ENCODE peak calls at places on chromosome 9, in eight cellular contexts. One of them, this sample, is unnamed.

GRCh38 chr9:92406506-92406905 is 2.1 kb upstream of the OGN start:
- DNase-seq in G401: no peak
- DNase-seq in OCI-M1: peak; percentile 82
- DNase-seq in occipital lobe: no peak
- DNase-seq in lung: peak; percentile 31
- DNase-seq in activated naive CD4-positive, alpha-beta T cell: no peak
- DNase-seq in activated CD4-positive, alpha-beta T cell treated with anti-CD3 and anti-CD28 coated beads for 24 hours: no peak
- DNase-seq in NCI-H526: no peak
- DNase-seq in this sample: no peak

GRCh38 chr9:124771867-124772621 is 933 bp upstream of the NR6A1 start:
- DNase-seq in activated naive CD4-positive, alpha-beta T cell: no peak
- DNase-seq in NCI-H526: peak; percentile 41
- DNase-seq in OCI-M1: peak; percentile 84
- DNase-seq in G401: peak; percentile 71
- DNase-seq in occipital lobe: peak; percentile 33
- DNase-seq in activated CD4-positive, alpha-beta T cell treated with anti-CD3 and anti-CD28 coated beads for 24 hours: peak; percentile 19
- DNase-seq in lung: peak; percentile 69
- DNase-seq in this sample: no peak

GRCh38 chr9:122806661-122807060 is 6.7 kb downstream of the OR1K1 start:
- DNase-seq in OCI-M1: no peak
- DNase-seq in NCI-H526: no peak
- DNase-seq in occipital lobe: no peak
- DNase-seq in lung: no peak
- DNase-seq in activated naive CD4-positive, alpha-beta T cell: no peak
- DNase-seq in activated CD4-positive, alpha-beta T cell treated with anti-CD3 and anti-CD28 coated beads for 24 hours: no peak
- DNase-seq in G401: no peak
- DNase-seq in this sample: no peak

GRCh38 chr9:15115702-15116639 is 191.0 kb downstream of the TTC39B start:
- DNase-seq in OCI-M1: no peak
- DNase-seq in NCI-H526: no peak
- DNase-seq in activated naive CD4-positive, alpha-beta T cell: no peak
- DNase-seq in lung: no peak
- DNase-seq in occipital lobe: no peak
- DNase-seq in activated CD4-positive, alpha-beta T cell treated with anti-CD3 and anti-CD28 coated beads for 24 hours: no peak
- DNase-seq in G401: no peak
- DNase-seq in this sample: no peak

GRCh38 chr9:89022071-89022721 is 30.9 kb downstream of the S1PR3 start:
- DNase-seq in lung: peak; percentile 92
- DNase-seq in occipital lobe: no peak
- DNase-seq in G401: no peak
- DNase-seq in activated CD4-positive, alpha-beta T cell treated with anti-CD3 and anti-CD28 coated beads for 24 hours: no peak
- DNase-seq in activated naive CD4-positive, alpha-beta T cell: no peak
- DNase-seq in NCI-H526: no peak
- DNase-seq in OCI-M1: no peak
- DNase-seq in this sample: peak; percentile 83

GRCh38 chr9:76414656-76415055 is 20.4 kb upstream of the RFK start:
- DNase-seq in OCI-M1: no peak
- DNase-seq in lung: no peak
- DNase-seq in activated naive CD4-positive, alpha-beta T cell: no peak
- DNase-seq in G401: no peak
- DNase-seq in activated CD4-positive, alpha-beta T cell treated with anti-CD3 and anti-CD28 coated beads for 24 hours: no peak
- DNase-seq in NCI-H526: no peak
- DNase-seq in occipital lobe: no peak
- DNase-seq in this sample: peak; percentile 99

GRCh38 chr9:107437716-107438115 is 51.9 kb downstream of the KLF4 start:
- DNase-seq in occipital lobe: no peak
- DNase-seq in NCI-H526: no peak
- DNase-seq in activated naive CD4-positive, alpha-beta T cell: no peak
- DNase-seq in G401: no peak
- DNase-seq in activated CD4-positive, alpha-beta T cell treated with anti-CD3 and anti-CD28 coated beads for 24 hours: no peak
- DNase-seq in OCI-M1: no peak
- DNase-seq in lung: no peak
- DNase-seq in this sample: no peak

GRCh38 chr9:79759460-79759859 is 187.7 kb downstream of the TLE4 start:
- DNase-seq in OCI-M1: no peak
- DNase-seq in G401: no peak
- DNase-seq in activated naive CD4-positive, alpha-beta T cell: no peak
- DNase-seq in activated CD4-positive, alpha-beta T cell treated with anti-CD3 and anti-CD28 coated beads for 24 hours: no peak
- DNase-seq in lung: no peak
- DNase-seq in occipital lobe: no peak
- DNase-seq in NCI-H526: no peak
- DNase-seq in this sample: no peak

GRCh38 chr9:1125741-1126140 is 75.6 kb downstream of the DMRT2 start:
- DNase-seq in NCI-H526: no peak
- DNase-seq in activated CD4-positive, alpha-beta T cell treated with anti-CD3 and anti-CD28 coated beads for 24 hours: no peak
- DNase-seq in lung: no peak
- DNase-seq in activated naive CD4-positive, alpha-beta T cell: no peak
- DNase-seq in G401: no peak
- DNase-seq in OCI-M1: no peak
- DNase-seq in occipital lobe: no peak
- DNase-seq in this sample: no peak

GRCh38 chr9:2158111-2158610 is 143.0 kb downstream of the SMARCA2 start:
- DNase-seq in OCI-M1: peak; percentile 61
- DNase-seq in activated CD4-positive, alpha-beta T cell treated with anti-CD3 and anti-CD28 coated beads for 24 hours: no peak
- DNase-seq in occipital lobe: peak; percentile 6
- DNase-seq in lung: peak; percentile 50
- DNase-seq in NCI-H526: no peak
- DNase-seq in G401: peak; percentile 61
- DNase-seq in activated naive CD4-positive, alpha-beta T cell: no peak
- DNase-seq in this sample: peak; percentile 48

GRCh38 chr9:136686794-136687711 is at the start of gene AGPAT2:
- DNase-seq in occipital lobe: no peak
- DNase-seq in activated CD4-positive, alpha-beta T cell treated with anti-CD3 and anti-CD28 coated beads for 24 hours: peak; percentile 67
- DNase-seq in G401: no peak
- DNase-seq in NCI-H526: no peak
- DNase-seq in activated naive CD4-positive, alpha-beta T cell: no peak
- DNase-seq in lung: peak; percentile 87
- DNase-seq in OCI-M1: peak; percentile 77
- DNase-seq in this sample: no peak

GRCh38 chr9:108047264-108047663 is 557.7 kb upstream of the KLF4 start:
- DNase-seq in G401: no peak
- DNase-seq in occipital lobe: no peak
- DNase-seq in activated naive CD4-positive, alpha-beta T cell: no peak
- DNase-seq in OCI-M1: no peak
- DNase-seq in activated CD4-positive, alpha-beta T cell treated with anti-CD3 and anti-CD28 coated beads for 24 hours: no peak
- DNase-seq in lung: no peak
- DNase-seq in NCI-H526: no peak
- DNase-seq in this sample: no peak

GRCh38 chr9:107137495-107138202 is 145.4 kb upstream of the RAD23B start:
- DNase-seq in activated CD4-positive, alpha-beta T cell treated with anti-CD3 and anti-CD28 coated beads for 24 hours: no peak
- DNase-seq in NCI-H526: no peak
- DNase-seq in occipital lobe: no peak
- DNase-seq in OCI-M1: peak; percentile 29
- DNase-seq in lung: no peak
- DNase-seq in G401: peak; percentile 8
- DNase-seq in activated naive CD4-positive, alpha-beta T cell: no peak
- DNase-seq in this sample: no peak

GRCh38 chr9:37061763-37062162 is 27.7 kb upstream of the PAX5 start:
- DNase-seq in activated naive CD4-positive, alpha-beta T cell: no peak
- DNase-seq in activated CD4-positive, alpha-beta T cell treated with anti-CD3 and anti-CD28 coated beads for 24 hours: no peak
- DNase-seq in NCI-H526: no peak
- DNase-seq in OCI-M1: peak; percentile 10
- DNase-seq in G401: no peak
- DNase-seq in occipital lobe: no peak
- DNase-seq in lung: no peak
- DNase-seq in this sample: no peak

GRCh38 chr9:121735065-121735791 is 83.8 kb downstream of the DAB2IP start:
- DNase-seq in occipital lobe: no peak
- DNase-seq in G401: peak; percentile 59
- DNase-seq in lung: no peak
- DNase-seq in NCI-H526: peak; percentile 10
- DNase-seq in activated naive CD4-positive, alpha-beta T cell: no peak
- DNase-seq in activated CD4-positive, alpha-beta T cell treated with anti-CD3 and anti-CD28 coated beads for 24 hours: no peak
- DNase-seq in OCI-M1: peak; percentile 29
- DNase-seq in this sample: no peak

GRCh38 chr9:36320457-36320856 is 62.2 kb upstream of the GNE start:
- DNase-seq in activated CD4-positive, alpha-beta T cell treated with anti-CD3 and anti-CD28 coated beads for 24 hours: no peak
- DNase-seq in activated naive CD4-positive, alpha-beta T cell: no peak
- DNase-seq in NCI-H526: no peak
- DNase-seq in OCI-M1: no peak
- DNase-seq in G401: no peak
- DNase-seq in occipital lobe: no peak
- DNase-seq in lung: no peak
- DNase-seq in this sample: no peak

GRCh38 chr9:22097712-22098111 is 88.6 kb upstream of the CDKN2B start:
- DNase-seq in OCI-M1: peak; percentile 70
- DNase-seq in lung: no peak
- DNase-seq in activated CD4-positive, alpha-beta T cell treated with anti-CD3 and anti-CD28 coated beads for 24 hours: no peak
- DNase-seq in activated naive CD4-positive, alpha-beta T cell: no peak
- DNase-seq in NCI-H526: no peak
- DNase-seq in occipital lobe: no peak
- DNase-seq in G401: no peak
- DNase-seq in this sample: peak; percentile 73

GRCh38 chr9:38620483-38621433 is at the start of gene ANKRD18A:
- DNase-seq in OCI-M1: no peak
- DNase-seq in NCI-H526: peak; percentile 90
- DNase-seq in G401: peak; percentile 45
- DNase-seq in activated CD4-positive, alpha-beta T cell treated with anti-CD3 and anti-CD28 coated beads for 24 hours: peak; percentile 72
- DNase-seq in lung: peak; percentile 85
- DNase-seq in occipital lobe: peak; percentile 63
- DNase-seq in activated naive CD4-positive, alpha-beta T cell: peak; percentile 46
- DNase-seq in this sample: peak; percentile 79

GRCh38 chr9:83154821-83155220 is 91.9 kb upstream of the RASEF start:
- DNase-seq in OCI-M1: no peak
- DNase-seq in occipital lobe: no peak
- DNase-seq in G401: no peak
- DNase-seq in activated CD4-positive, alpha-beta T cell treated with anti-CD3 and anti-CD28 coated beads for 24 hours: no peak
- DNase-seq in lung: no peak
- DNase-seq in activated naive CD4-positive, alpha-beta T cell: no peak
- DNase-seq in NCI-H526: no peak
- DNase-seq in this sample: peak; percentile 21

GRCh38 chr9:136726631-136727191 is 14.3 kb downstream of the DIPK1B start:
- DNase-seq in activated CD4-positive, alpha-beta T cell treated with anti-CD3 and anti-CD28 coated beads for 24 hours: no peak
- DNase-seq in NCI-H526: no peak
- DNase-seq in activated naive CD4-positive, alpha-beta T cell: no peak
- DNase-seq in occipital lobe: no peak
- DNase-seq in lung: no peak
- DNase-seq in G401: no peak
- DNase-seq in OCI-M1: peak; percentile 82
- DNase-seq in this sample: no peak

GRCh38 chr9:71691036-71691435 is 77.3 kb downstream of the CEMIP2 start:
- DNase-seq in activated CD4-positive, alpha-beta T cell treated with anti-CD3 and anti-CD28 coated beads for 24 hours: no peak
- DNase-seq in G401: no peak
- DNase-seq in NCI-H526: peak; percentile 33
- DNase-seq in activated naive CD4-positive, alpha-beta T cell: no peak
- DNase-seq in lung: no peak
- DNase-seq in occipital lobe: no peak
- DNase-seq in OCI-M1: no peak
- DNase-seq in this sample: no peak